ENCODE peak calls at places on chromosome 17, in eight cellular contexts. L is heart left ventricle, I is uterus, H is A549, Q is esophagus squamous epithelium, N is upper lobe of left lung, C is tibial nerve, F is IMR-90. O is an unnamed sample.
A peak's percentile ranks its signal among the peaks of the same experiment; 100 is the strongest.

GRCh38 chr17:17150450-17150804 is 55.7 kb downstream of the PLD6 start:
- DNase-seq in L (no peak), I (no peak), H (no peak), Q (no peak), N (no peak), C (no peak), F (no peak), O (no peak)

GRCh38 chr17:32160526-32160925 is 18.2 kb downstream of the RHOT1 start:
- DNase-seq in L (no peak), I (no peak), H (no peak), Q (no peak), N (no peak), C (no peak), F (no peak), O (no peak)

GRCh38 chr17:64406321-64407200 is 15.9 kb upstream of the PECAM1 start:
- DNase-seq in L (no peak), I (no peak), H (peak; percentile 50), Q (no peak), N (no peak), C (no peak), F (no peak), O (no peak)

GRCh38 chr17:40311575-40311974 is 2.6 kb downstream of the RARA start:
- DNase-seq in L (peak; percentile 79), I (peak; percentile 63), H (no peak), Q (no peak), N (peak; percentile 78), C (peak; percentile 33), F (no peak), O (peak; percentile 81)

GRCh38 chr17:67475161-67475887 is 98.2 kb downstream of the PITPNC1 start:
- DNase-seq in L (peak; percentile 81), I (peak; percentile 53), H (peak; percentile 82), Q (no peak), N (peak; percentile 87), C (peak; percentile 47), F (peak; percentile 72), O (peak; percentile 66)

GRCh38 chr17:17180741-17181525 is 25.2 kb downstream of the PLD6 start:
- DNase-seq in L (peak; percentile 69), I (no peak), H (no peak), Q (no peak), N (no peak), C (no peak), F (no peak), O (no peak)

GRCh38 chr17:72441899-72442298 is 321.1 kb downstream of the SOX9 start:
- DNase-seq in L (no peak), I (no peak), H (no peak), Q (no peak), N (no peak), C (no peak), F (no peak), O (no peak)

GRCh38 chr17:74485841-74486240 is 19.4 kb downstream of the CD300A start:
- DNase-seq in L (no peak), I (no peak), H (no peak), Q (no peak), N (no peak), C (no peak), F (no peak), O (no peak)

GRCh38 chr17:36030949-36031348 is 13.2 kb upstream of the CCL23 start:
- DNase-seq in L (no peak), I (no peak), H (no peak), Q (no peak), N (no peak), C (no peak), F (no peak), O (no peak)

GRCh38 chr17:21165922-21166598 is 39.3 kb downstream of the DHRS7B start:
- DNase-seq in L (peak; percentile 79), I (peak; percentile 41), H (no peak), Q (no peak), N (no peak), C (no peak), F (no peak), O (no peak)

GRCh38 chr17:50533720-50534148 is 1.2 kb downstream of the EPN3 start:
- DNase-seq in L (peak; percentile 82), I (peak; percentile 75), H (no peak), Q (no peak), N (no peak), C (peak; percentile 48), F (peak; percentile 33), O (no peak)

GRCh38 chr17:39820541-39820940 is 43.6 kb downstream of the IKZF3 start:
- DNase-seq in L (no peak), I (no peak), H (no peak), Q (no peak), N (peak; percentile 32), C (no peak), F (no peak), O (no peak)

GRCh38 chr17:17118399-17118798 is 76.1 kb downstream of the MPRIP start:
- DNase-seq in L (peak; percentile 37), I (no peak), H (no peak), Q (no peak), N (no peak), C (no peak), F (no peak), O (no peak)

GRCh38 chr17:7586673-7587419 is 3.0 kb downstream of the SOX15 start:
- DNase-seq in L (no peak), I (no peak), H (peak; percentile 89), Q (no peak), N (no peak), C (no peak), F (no peak), O (no peak)

GRCh38 chr17:7588553-7589203 is 1.2 kb downstream of the SOX15 start:
- DNase-seq in L (no peak), I (peak; percentile 39), H (no peak), Q (no peak), N (no peak), C (no peak), F (no peak), O (no peak)

GRCh38 chr17:7587831-7588230 is 2.1 kb downstream of the SOX15 start:
- DNase-seq in L (no peak), I (peak; percentile 64), H (no peak), Q (no peak), N (no peak), C (no peak), F (no peak), O (no peak)

GRCh38 chr17:7589204-7589868 is 558 bp downstream of the SOX15 start:
- DNase-seq in L (peak; percentile 91), I (peak; percentile 88), H (peak; percentile 72), Q (no peak), N (peak; percentile 84), C (peak; percentile 83), F (peak; percentile 83), O (peak; percentile 79)

DNA sequence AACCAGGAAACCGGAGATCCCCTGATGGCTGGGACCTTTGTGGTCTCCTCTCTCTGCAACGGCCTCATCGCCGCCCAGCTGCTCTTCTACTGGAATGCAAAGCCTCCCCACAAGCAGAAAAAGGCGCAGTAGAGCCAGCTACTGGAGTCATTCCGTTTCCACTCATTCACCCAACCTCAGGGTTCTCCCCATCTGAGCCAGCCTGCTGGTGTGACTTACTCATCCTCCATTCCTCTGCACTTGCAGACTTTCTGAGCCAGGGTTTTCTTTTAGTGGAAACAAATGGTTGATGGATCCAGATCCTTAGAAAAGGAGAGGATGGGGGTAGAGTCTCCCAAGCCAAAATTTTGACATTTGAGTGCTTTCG is 2.5 kb downstream of the SOX15 start:
- DNase-seq in L (no peak), I (no peak), H (no peak), Q (no peak), N (no peak), C (no peak), F (peak; percentile 98), O (no peak)
- H3K4me1 ChIP-seq in L (peaks cover 61% of the 10 kb centered on the region), I (peaks cover 11% of the 10 kb centered on the region), H (peaks cover 46% of the 10 kb centered on the region), Q (peaks cover 50% of the 10 kb centered on the region), N (peaks cover 37% of the 10 kb centered on the region), C (peaks cover 15% of the 10 kb centered on the region), F (peaks cover 43% of the 10 kb centered on the region), O (peaks cover 19% of the 10 kb centered on the region)

GRCh38 chr17:82295472-82295814 is 21.9 kb upstream of the CSNK1D start:
- DNase-seq in L (no peak), I (no peak), H (no peak), Q (no peak), N (no peak), C (no peak), F (no peak), O (no peak)
- TF ChIP-seq POLR2A in L (no peak), I (no peak), H (no peak), Q (no peak), N (no peak), C (no peak), F (no peak), O (no peak)

GRCh38 chr17:1050246-1050995 is 53.5 kb downstream of the TIMM22 start:
- DNase-seq in L (peak; percentile 38), I (no peak), H (no peak), Q (no peak), N (no peak), C (no peak), F (no peak), O (no peak)

GRCh38 chr17:1047886-1048470 is 51.0 kb downstream of the TIMM22 start:
- DNase-seq in L (peak; percentile 51), I (no peak), H (no peak), Q (no peak), N (no peak), C (no peak), F (no peak), O (no peak)

GRCh38 chr17:1045456-1045855 is 48.5 kb downstream of the TIMM22 start:
- DNase-seq in L (peak; percentile 48), I (no peak), H (no peak), Q (no peak), N (no peak), C (no peak), F (no peak), O (no peak)

GRCh38 chr17:1049446-1050225 is 52.7 kb downstream of the TIMM22 start:
- DNase-seq in L (peak; percentile 43), I (no peak), H (no peak), Q (no peak), N (no peak), C (no peak), F (no peak), O (no peak)

GRCh38 chr17:1047177-1047885 is 50.4 kb downstream of the TIMM22 start:
- DNase-seq in L (peak; percentile 69), I (no peak), H (no peak), Q (no peak), N (no peak), C (no peak), F (peak; percentile 90), O (no peak)
- H3K4me1 ChIP-seq in L (peaks cover 74% of the 10 kb centered on the region), I (peaks cover 5% of the 10 kb centered on the region), H (no peaks in the 10 kb centered on the region), Q (peaks cover 8% of the 10 kb centered on the region), N (peaks cover 34% of the 10 kb centered on the region), C (no peaks in the 10 kb centered on the region), F (peaks cover 17% of the 10 kb centered on the region), O (no peaks in the 10 kb centered on the region)

DNA sequence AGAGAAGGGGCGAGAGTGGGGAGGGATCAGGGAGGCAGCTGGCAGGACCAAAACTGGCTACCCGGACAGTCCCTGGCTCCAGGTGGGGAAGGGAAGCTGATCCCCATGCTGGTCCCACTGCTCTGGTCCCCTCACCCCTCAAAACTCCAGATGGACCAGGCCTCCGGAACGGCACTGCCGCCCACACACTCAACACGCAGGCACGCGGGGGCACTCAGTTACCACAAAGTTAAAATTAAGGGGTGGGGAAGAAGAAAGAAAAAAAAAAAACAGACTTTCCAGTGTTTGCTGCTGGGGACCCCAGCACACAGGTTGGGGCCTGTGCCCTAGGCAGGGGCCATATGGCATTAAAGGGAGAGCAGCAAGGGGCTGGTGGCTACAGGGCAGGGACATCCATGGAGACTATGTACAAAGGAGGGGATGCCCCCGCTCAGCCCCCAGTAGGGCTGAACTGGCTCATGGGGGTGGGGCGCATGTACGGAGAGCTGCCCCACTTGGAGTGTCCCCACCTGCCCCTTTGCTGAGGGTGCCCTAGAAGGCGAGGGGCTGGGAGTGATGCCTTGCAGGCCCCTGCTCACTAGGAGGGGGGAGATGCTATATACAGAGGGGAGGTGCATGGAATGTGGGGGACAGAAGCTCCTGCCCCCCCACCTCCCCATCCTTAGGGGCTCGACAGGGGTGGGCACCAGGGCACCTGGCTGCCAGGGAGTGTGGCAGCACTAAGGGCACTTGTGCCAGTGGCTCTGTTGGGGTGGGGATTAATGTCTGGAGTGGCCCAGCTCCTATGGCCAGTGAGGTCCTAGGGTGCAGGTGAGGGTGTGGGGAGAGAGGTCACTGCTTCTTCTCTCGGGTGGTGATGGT is 5.6 kb downstream of the TP53I13 start:
- DNase-seq in L (no peak), I (no peak), H (no peak), Q (no peak), N (no peak), C (peak; percentile 10), F (no peak), O (peak; percentile 42)
- TF ChIP-seq POLR2A in L (no peak), I (no peak), H (no peak), Q (no peak), N (no peak), C (no peak), F (no peak), O (no peak)